ENCODE peak calls at places on chromosomes 6 and 20, in ten cellular contexts. X, V, A, Q, G, H, E, C, R and J are unnamed samples.

GRCh38 chr20:38805502-38805957 is at the start of gene PPP1R16B:
- DNase-seq in Q (peak), H (peak), C (peak), X (peak), V (peak), R (no peak), E (peak), G (peak), A (peak), J (peak)

GRCh38 chr20:20561841-20562240 is 150.6 kb downstream of the RALGAPA2 start:
- DNase-seq in H (no peak), R (no peak), C (no peak), V (no peak), G (no peak), E (no peak), Q (no peak), A (no peak), X (no peak), J (no peak)

GRCh38 chr6:24864345-24864744 is 65.6 kb upstream of the ARMH2 start:
- DNase-seq in G (no peak), R (no peak), C (no peak), V (no peak), A (no peak), Q (no peak), X (no peak), E (no peak), H (no peak), J (no peak)

GRCh38 chr20:7627734-7628663 is 312.3 kb downstream of the HAO1 start:
- DNase-seq in E (no peak), H (no peak), G (no peak), Q (no peak), V (no peak), R (no peak), A (no peak), C (no peak), X (no peak), J (no peak)

GRCh38 chr20:19274001-19274400 is 61.6 kb downstream of the SLC24A3 start:
- DNase-seq in C (no peak), E (no peak), Q (no peak), X (no peak), H (no peak), A (no peak), G (no peak), R (no peak), V (no peak), J (no peak)

GRCh38 chr20:15578059-15578458 is 995.2 kb downstream of the KIF16B start:
- DNase-seq in C (no peak), R (no peak), A (no peak), Q (no peak), H (no peak), E (no peak), X (no peak), V (no peak), G (no peak), J (no peak)

GRCh38 chr6:67231092-67231491 is 1404.0 kb upstream of the ADGRB3 start:
- DNase-seq in A (no peak), X (peak), R (no peak), E (no peak), G (no peak), C (no peak), V (no peak), H (no peak), Q (no peak), J (no peak)

GRCh38 chr6:165701564-165702354 is 38.7 kb upstream of the PDE10A start:
- DNase-seq in E (no peak), C (no peak), Q (no peak), H (no peak), V (no peak), A (no peak), G (no peak), X (no peak), R (no peak), J (no peak)

GRCh38 chr6:5619249-5619648 is 357.9 kb downstream of the FARS2 start:
- DNase-seq in G (no peak), H (no peak), A (no peak), C (no peak), V (no peak), Q (no peak), E (no peak), X (no peak), R (no peak), J (no peak)

GRCh38 chr6:89237158-89237557 is 20.0 kb upstream of the GABRR1 start:
- DNase-seq in A (no peak), X (no peak), R (no peak), G (no peak), H (peak), E (no peak), C (no peak), Q (no peak), V (no peak), J (no peak)

GRCh38 chr6:37088897-37089296 is 81.1 kb upstream of the PIM1 start:
- DNase-seq in H (no peak), V (no peak), A (no peak), E (no peak), Q (no peak), R (no peak), G (no peak), C (no peak), X (no peak), J (no peak)

GRCh38 chr6:55868910-55869479 is 6.4 kb downstream of the BMP5 start:
- DNase-seq in V (no peak), A (no peak), G (no peak), X (no peak), R (peak), E (no peak), Q (no peak), H (no peak), C (peak), J (no peak)

GRCh38 chr6:54194067-54194466 is 82.8 kb downstream of the MLIP start:
- DNase-seq in V (no peak), C (no peak), R (no peak), X (peak), A (no peak), G (no peak), E (no peak), Q (no peak), H (no peak), J (no peak)

GRCh38 chr6:80343511-80343910 is 237.0 kb downstream of the BCKDHB start:
- DNase-seq in C (no peak), R (no peak), G (no peak), H (no peak), A (no peak), V (no peak), E (no peak), X (no peak), Q (no peak), J (no peak)

GRCh38 chr6:66134021-66134420 is 427.0 kb upstream of the EYS start:
- DNase-seq in A (no peak), G (no peak), Q (no peak), H (no peak), V (no peak), E (no peak), C (no peak), R (no peak), X (no peak), J (no peak)

GRCh38 chr20:48624315-48625020 is 203.3 kb downstream of the PREX1 start:
- DNase-seq in C (no peak), R (no peak), H (no peak), X (no peak), A (no peak), V (no peak), Q (no peak), E (no peak), G (no peak), J (no peak)

GRCh38 chr20:43853174-43853803 is 61.4 kb upstream of the TOX2 start:
- DNase-seq in G (no peak), R (no peak), H (no peak), X (no peak), V (no peak), E (no peak), A (no peak), C (no peak), Q (no peak), J (no peak)

GRCh38 chr20:63966944-63967322 is 2.8 kb downstream of the ZNF512B start:
- DNase-seq in E (no peak), V (no peak), Q (no peak), G (no peak), C (no peak), R (no peak), X (no peak), H (no peak), A (no peak), J (peak)

GRCh38 chr6:105135056-105135455 is 44.8 kb downstream of the POPDC3 start:
- DNase-seq in Q (no peak), E (no peak), H (peak), A (peak), R (no peak), V (no peak), G (no peak), X (no peak), C (no peak), J (no peak)

GRCh38 chr6:74598473-74599393 is 607.1 kb downstream of the COL12A1 start:
- DNase-seq in H (no peak), X (peak), E (no peak), R (no peak), Q (no peak), G (no peak), A (no peak), V (no peak), C (no peak), J (no peak)

GRCh38 chr20:32181606-32182005 is 25.9 kb downstream of the PLAGL2 start:
- DNase-seq in H (no peak), E (no peak), C (no peak), A (no peak), G (no peak), V (no peak), Q (no peak), X (no peak), R (no peak), J (no peak)

GRCh38 chr6:14765106-14765505 is 480.8 kb upstream of the JARID2 start:
- DNase-seq in H (no peak), G (no peak), E (no peak), A (no peak), X (peak), R (no peak), C (no peak), V (no peak), Q (no peak), J (no peak)

GRCh38 chr6:20757761-20758160 is 223.5 kb downstream of the CDKAL1 start:
- DNase-seq in A (no peak), C (no peak), G (no peak), V (no peak), X (no peak), E (no peak), H (no peak), R (no peak), Q (no peak), J (no peak)

GRCh38 chr20:34638532-34638931 is 38.4 kb downstream of the PIGU start:
- DNase-seq in V (no peak), E (no peak), X (no peak), A (no peak), Q (no peak), H (no peak), C (no peak), G (no peak), R (no peak), J (no peak)

GRCh38 chr6:157241411-157241979 is 81.8 kb downstream of the TMEM242 start:
- DNase-seq in E (no peak), H (no peak), X (peak), A (no peak), G (no peak), Q (no peak), C (no peak), V (no peak), R (peak), J (no peak)

GRCh38 chr6:44921787-44922186 is 406.3 kb upstream of the RUNX2 start:
- DNase-seq in V (no peak), Q (no peak), G (no peak), H (peak), E (no peak), C (no peak), A (no peak), X (no peak), R (no peak), J (no peak)

GRCh38 chr6:52573295-52573694 is 3.6 kb downstream of the TRAM2 start:
- DNase-seq in A (no peak), G (no peak), R (no peak), X (no peak), E (peak), H (no peak), V (no peak), Q (no peak), C (no peak), J (no peak)

GRCh38 chr6:132811276-132811675 is 3.1 kb upstream of the RPS12 start:
- DNase-seq in H (no peak), A (no peak), E (no peak), V (no peak), G (no peak), Q (no peak), R (no peak), X (no peak), C (no peak), J (no peak)

GRCh38 chr6:7787137-7787575 is 61.3 kb downstream of the BMP6 start:
- DNase-seq in H (no peak), A (no peak), Q (no peak), E (no peak), V (no peak), R (peak), X (no peak), G (no peak), C (no peak), J (no peak)

GRCh38 chr20:58033026-58033536 is 195.4 kb downstream of the ANKRD60 start:
- DNase-seq in H (no peak), C (no peak), R (no peak), Q (no peak), G (no peak), V (no peak), E (no peak), A (no peak), X (no peak), J (no peak)

GRCh38 chr6:40807484-40807883 is 220.3 kb upstream of the LRFN2 start:
- DNase-seq in V (no peak), C (no peak), G (no peak), X (peak), Q (no peak), A (no peak), R (no peak), E (no peak), H (no peak), J (no peak)

GRCh38 chr6:47788498-47788884 is 6.7 kb downstream of the OPN5 start:
- DNase-seq in R (no peak), H (no peak), E (no peak), G (no peak), X (no peak), V (no peak), Q (no peak), A (no peak), C (no peak), J (no peak)

GRCh38 chr6:83853178-83853967 is at the start of gene RIPPLY2:
- DNase-seq in X (no peak), C (peak), G (peak), E (peak), Q (no peak), R (peak), V (peak), H (peak), A (peak), J (peak)